ENCODE peak calls at places on chromosomes 13 and 19, in four cellular contexts. S is cardiac muscle cell, J is dorsolateral prefrontal cortex, C is AG10803. W is an unnamed sample.

GRCh38 chr13:102484329-102484728 is 82.5 kb upstream of the FGF14 start:
- DNase-seq in S (no peak), J (no peak), C (no peak), W (no peak)

GRCh38 chr19:16265205-16265604 is 59.4 kb upstream of the KLF2 start:
- DNase-seq in C (no peak), J (no peak), S (no peak), W (no peak)

GRCh38 chr19:18278521-18279265 is 2.7 kb downstream of the JUND start:
- DNase-seq in C (no peak), J (no peak), S (peak; percentile 39), W (peak; percentile 37)

GRCh38 chr13:38167164-38167822 is 182.4 kb upstream of the UFM1 start:
- DNase-seq in J (no peak), S (no peak), C (no peak), W (no peak)

GRCh38 chr19:17847538-17848366 is at the start of gene JAK3:
- DNase-seq in S (peak; percentile 89), C (peak; percentile 67), J (peak; percentile 54), W (no peak)

GRCh38 chr13:82412749-82413148 is 1469.5 kb downstream of the SLITRK1 start:
- DNase-seq in C (no peak), J (no peak), S (no peak), W (no peak)

GRCh38 chr19:2168619-2169424 is 5.1 kb downstream of the DOT1L start:
- DNase-seq in C (peak; percentile 98), J (peak; percentile 84), S (peak; percentile 98), W (peak; percentile 94)

GRCh38 chr19:14472202-14472961 is 2.8 kb downstream of the PTGER1 start:
- DNase-seq in J (peak; percentile 74), S (peak; percentile 68), C (peak; percentile 34), W (peak; percentile 81)

GRCh38 chr13:108923386-108924061 is 294.1 kb downstream of the MYO16 start:
- DNase-seq in J (no peak), C (no peak), S (no peak), W (no peak)

GRCh38 chr13:50512602-50513527 is 330.6 kb downstream of the DLEU7 start:
- DNase-seq in S (peak; percentile 70), J (peak; percentile 53), C (peak; percentile 62), W (no peak)

GRCh38 chr19:55251296-55252081 is 7.3 kb downstream of the PPP6R1 start:
- DNase-seq in J (no peak), S (peak; percentile 55), C (no peak), W (no peak)

GRCh38 chr19:16326401-16327130 is 1.9 kb downstream of the KLF2 start:
- DNase-seq in J (no peak), S (peak; percentile 34), C (peak; percentile 35), W (no peak)

GRCh38 chr19:37466277-37466797 is 907 bp downstream of the ZNF569 start:
- DNase-seq in J (no peak), S (no peak), C (peak; percentile 27), W (no peak)

GRCh38 chr13:70424928-70425327 is 316.7 kb upstream of the KLHL1 start:
- DNase-seq in J (no peak), S (no peak), C (no peak), W (no peak)

GRCh38 chr13:92950771-92951170 is 275.8 kb upstream of the GPC6 start:
- DNase-seq in S (no peak), J (no peak), C (no peak), W (no peak)

GRCh38 chr19:33450689-33451088 is 70.9 kb downstream of the PEPD start:
- DNase-seq in S (no peak), C (no peak), J (no peak), W (no peak)

DNA sequence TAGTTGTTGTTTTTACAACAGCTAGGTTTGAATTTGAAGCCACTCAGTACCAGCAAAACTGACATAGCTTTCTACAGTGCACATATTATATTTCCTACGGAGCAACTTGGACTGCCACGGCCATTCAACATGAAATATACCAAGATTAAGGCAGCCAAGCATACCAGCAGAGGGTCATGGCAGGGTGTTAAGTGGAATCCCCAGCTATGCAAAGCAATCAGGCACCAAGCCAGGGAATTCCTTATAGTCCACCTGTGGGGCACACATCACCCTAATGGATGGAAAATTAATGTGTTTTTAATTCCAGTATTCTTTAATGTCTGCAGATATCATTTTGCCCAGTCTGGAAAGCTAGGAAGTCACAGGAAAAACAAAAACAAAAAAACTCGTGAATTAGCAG is 1190.3 kb downstream of the EFNB2 start:
- DNase-seq in S (no peak), C (no peak), J (no peak), W (no peak)
- H3K4me3 ChIP-seq in S (no peak overlapping the region), C (no peak overlapping the region), J (no peak overlapping the region), W (no peak overlapping the region)

DNA sequence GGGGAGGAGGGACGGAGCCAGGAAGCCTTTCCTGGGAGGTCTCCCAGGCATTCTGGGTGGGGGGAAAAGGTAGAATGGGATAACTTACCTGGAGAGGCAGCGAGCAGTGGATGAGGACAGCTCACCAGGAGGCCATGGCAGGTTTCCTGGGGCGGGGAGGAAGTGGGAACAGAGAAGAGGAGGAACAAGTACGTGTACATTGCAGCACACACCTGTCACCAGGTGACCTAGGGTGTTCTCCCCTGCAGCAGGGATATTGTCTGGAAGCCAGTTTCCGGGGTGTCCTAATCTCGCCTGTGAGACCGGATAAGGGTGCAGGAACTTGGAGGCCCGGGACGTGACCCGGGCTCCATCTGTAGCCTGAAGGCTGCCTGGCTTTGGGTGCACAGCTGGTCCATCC is at the start of gene FUT3:
- DNase-seq in C (no peak), J (no peak), S (no peak), W (no peak)
- H3K4me3 ChIP-seq in C (no peak within 1 kb of the TSS), J (no peak within 1 kb of the TSS), S (no peak within 1 kb of the TSS), W (no peak within 1 kb of the TSS)

GRCh38 chr19:51689751-51690358 is 3.3 kb upstream of the SPACA6 start:
- DNase-seq in C (peak; percentile 35), J (no peak), S (peak; percentile 68), W (peak; percentile 69)
- H3K4me3 ChIP-seq in C (peak overlapping the region; percentile 98), J (peak overlapping the region; percentile 85), S (peak overlapping the region; percentile 54), W (peak overlapping the region; percentile 51)

GRCh38 chr13:88459335-88459734 is 788.2 kb downstream of the SLITRK5 start:
- DNase-seq in C (no peak), J (no peak), S (no peak), W (no peak)
- H3K4me3 ChIP-seq in C (no peak overlapping the region), J (no peak overlapping the region), S (no peak overlapping the region), W (no peak overlapping the region)

GRCh38 chr13:24764276-24764630 is 284 bp downstream of the RNF17 start:
- DNase-seq in S (no peak), J (no peak), C (no peak), W (no peak)
- H3K4me3 ChIP-seq in S (no peak overlapping the region), J (no peak overlapping the region), C (no peak overlapping the region), W (no peak overlapping the region)

DNA sequence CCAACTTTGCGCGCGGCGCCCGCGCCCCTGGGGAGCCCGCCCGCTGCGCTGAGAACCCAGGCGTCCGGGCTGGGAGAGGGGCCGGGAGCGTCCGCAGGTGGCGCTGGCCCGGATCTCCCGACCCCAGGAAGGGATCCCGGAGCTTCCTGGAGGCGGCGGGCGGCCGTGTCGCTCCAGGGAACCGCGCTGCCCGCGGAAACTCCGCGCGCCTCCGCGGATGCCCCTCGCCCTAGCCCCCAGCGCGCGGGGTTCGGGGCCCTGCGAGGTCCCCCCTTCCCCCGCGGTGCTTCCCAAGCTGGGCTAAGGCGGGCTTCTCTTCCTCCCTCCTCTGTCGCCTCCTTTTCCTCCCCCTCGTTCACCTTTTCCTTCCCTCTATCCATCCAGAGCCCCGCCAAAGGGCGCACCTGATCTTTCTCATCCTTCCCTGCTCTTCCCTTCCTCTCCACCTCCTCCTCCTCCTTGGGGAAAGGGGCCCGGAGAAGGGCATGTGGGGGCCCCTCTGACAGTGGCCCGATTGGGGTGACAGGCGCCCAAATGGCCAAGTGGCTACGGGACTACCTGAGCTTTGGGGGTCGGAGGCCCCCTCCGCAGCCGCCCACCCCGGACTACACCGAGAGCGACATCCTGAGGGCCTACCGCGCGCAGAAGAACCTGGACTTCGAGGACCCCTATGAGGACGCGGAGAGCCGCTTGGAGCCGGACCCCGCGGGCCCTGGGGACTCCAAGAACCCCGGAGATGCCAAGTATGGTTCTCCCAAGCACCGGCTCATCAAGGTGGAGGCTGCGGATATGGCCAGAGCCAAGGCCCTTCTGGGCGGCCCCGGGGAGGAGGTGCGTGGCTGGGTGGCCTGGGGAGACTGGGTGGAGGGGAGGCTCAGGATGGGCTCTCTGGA is 710 bp downstream of the SHD start:
- DNase-seq in J (no peak), S (no peak), C (no peak), W (no peak)
- H3K4me3 ChIP-seq in J (peak overlapping the region; percentile 60), S (peak overlapping the region; percentile 90), C (no peak overlapping the region), W (peak overlapping the region; percentile 42)

DNA sequence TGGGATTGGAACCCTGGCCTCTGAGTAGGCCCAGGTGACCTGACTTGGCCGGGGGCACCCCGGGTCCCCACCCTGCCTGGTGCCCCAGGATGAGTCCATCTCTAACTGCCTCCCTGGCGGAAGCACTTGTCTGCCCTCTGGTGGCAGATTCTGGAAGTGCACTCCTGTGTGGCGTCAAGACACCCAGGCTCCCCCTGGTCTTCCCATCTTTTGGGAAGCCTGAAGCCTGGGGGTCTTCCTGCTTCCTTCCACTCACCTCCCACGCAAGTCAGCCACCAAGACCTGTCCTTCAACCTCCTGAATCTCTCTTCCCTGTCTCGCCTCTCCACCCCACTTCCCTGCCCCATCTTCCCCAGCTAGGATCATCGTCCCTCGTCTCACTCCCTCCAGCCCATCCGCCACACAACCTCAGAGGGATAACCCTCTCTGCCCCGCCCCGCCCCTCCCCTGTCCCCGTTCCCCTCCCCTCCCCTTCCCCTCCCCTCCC is 7.4 kb downstream of the RABAC1 start:
- DNase-seq in S (peak; percentile 74), C (peak; percentile 58), J (peak; percentile 83), W (peak; percentile 84)
- H3K4me3 ChIP-seq in S (no peak overlapping the region), C (peak overlapping the region; percentile 5), J (no peak overlapping the region), W (no peak overlapping the region)

W was measured in Caco-2.